ENCODE peak calls at places on chromosome 15, in five cellular contexts. B is iris pigment epithelial cell, Q is Daoy, O is AG10803, V is NCI-H1092. A is an unnamed sample.

GRCh38 chr15:99982662-99983061 is 249.4 kb upstream of the LYSMD4 start:
- DNase-seq in B (no peak), Q (no peak), O (no peak), V (no peak), A (no peak)

GRCh38 chr15:68819451-68820204 is 1.1 kb downstream of the ANP32A start:
- DNase-seq in B (peak; percentile 65), Q (peak; percentile 55), O (peak; percentile 63), V (no peak), A (no peak)

GRCh38 chr15:67240235-67241131 is 14.0 kb downstream of the AAGAB start:
- DNase-seq in B (no peak), Q (peak; percentile 10), O (no peak), V (no peak), A (peak; percentile 53)

GRCh38 chr15:47663106-47663505 is 54.2 kb upstream of the SEMA6D start:
- DNase-seq in B (no peak), Q (no peak), O (no peak), V (no peak), A (no peak)

GRCh38 chr15:72339777-72340177 is 19.8 kb upstream of the CELF6 start:
- DNase-seq in B (peak; percentile 96), Q (peak; percentile 76), O (peak; percentile 97), V (no peak), A (peak; percentile 13)

GRCh38 chr15:84685304-84685703 is 27.3 kb upstream of the NMB start:
- DNase-seq in B (peak; percentile 95), Q (peak; percentile 67), O (peak; percentile 88), V (no peak), A (no peak)

GRCh38 chr15:74857671-74858365 is 14.9 kb upstream of the ULK3 start:
- DNase-seq in B (no peak), Q (no peak), O (no peak), V (no peak), A (no peak)

GRCh38 chr15:77659350-77660321 is 26.9 kb upstream of the LINGO1 start:
- DNase-seq in B (peak; percentile 64), Q (peak; percentile 73), O (peak; percentile 42), V (no peak), A (peak; percentile 30)

GRCh38 chr15:48866141-48866563 is 11.8 kb upstream of the EID1 start:
- DNase-seq in B (peak; percentile 54), Q (peak; percentile 35), O (peak; percentile 60), V (no peak), A (no peak)

GRCh38 chr15:78368671-78369070 is 28.5 kb downstream of the CRABP1 start:
- DNase-seq in B (peak; percentile 10), Q (no peak), O (no peak), V (no peak), A (no peak)

GRCh38 chr15:69987492-69988482 is 109.9 kb downstream of the TLE3 start:
- DNase-seq in B (no peak), Q (peak; percentile 41), O (no peak), V (no peak), A (no peak)

GRCh38 chr15:57218826-57219576 is 157.3 kb upstream of the CGNL1 start:
- DNase-seq in B (peak; percentile 98), Q (peak; percentile 37), O (peak; percentile 98), V (peak; percentile 80), A (peak; percentile 85)

GRCh38 chr15:87154771-87155170 is 1075.1 kb downstream of the AGBL1 start:
- DNase-seq in B (peak; percentile 11), Q (no peak), O (peak; percentile 45), V (no peak), A (no peak)

GRCh38 chr15:86725628-86726027 is 646.0 kb downstream of the AGBL1 start:
- DNase-seq in B (no peak), Q (no peak), O (no peak), V (no peak), A (no peak)

GRCh38 chr15:37893309-37893708 is 41.1 kb upstream of the TMCO5A start:
- DNase-seq in B (no peak), Q (no peak), O (peak; percentile 26), V (no peak), A (no peak)

GRCh38 chr15:63677778-63678177 is 80.6 kb downstream of the FBXL22 start:
- DNase-seq in B (no peak), Q (peak; percentile 2), O (no peak), V (no peak), A (no peak)

GRCh38 chr15:72199721-72200212 is 2.2 kb upstream of the GRAMD2A start:
- DNase-seq in B (peak; percentile 58), Q (peak; percentile 78), O (peak; percentile 72), V (no peak), A (peak; percentile 41)

GRCh38 chr15:34122771-34123183 is 20.9 kb downstream of the PGBD4 start:
- DNase-seq in B (peak; percentile 97), Q (peak; percentile 74), O (peak; percentile 75), V (no peak), A (no peak)

GRCh38 chr15:53193149-53193548 is 403.0 kb upstream of the ONECUT1 start:
- DNase-seq in B (peak; percentile 15), Q (no peak), O (no peak), V (no peak), A (no peak)

GRCh38 chr15:29939404-29939803 is 117.1 kb upstream of the TJP1 start:
- DNase-seq in B (peak; percentile 44), Q (peak; percentile 57), O (peak; percentile 22), V (no peak), A (no peak)

GRCh38 chr15:63405159-63405558 is 23.5 kb upstream of the CA12 start:
- DNase-seq in B (no peak), Q (peak; percentile 21), O (no peak), V (no peak), A (no peak)

GRCh38 chr15:67433495-67434099 is 87.3 kb upstream of the C15orf61 start:
- DNase-seq in B (peak; percentile 60), Q (peak; percentile 45), O (peak; percentile 56), V (no peak), A (no peak)

GRCh38 chr15:34799825-34800168 is 4.4 kb upstream of the ACTC1 start:
- DNase-seq in B (no peak), Q (no peak), O (no peak), V (no peak), A (no peak)

GRCh38 chr15:45871121-45871855 is 236.5 kb downstream of the SQOR start:
- DNase-seq in B (peak; percentile 3), Q (peak; percentile 37), O (peak; percentile 55), V (no peak), A (no peak)

GRCh38 chr15:40128746-40129660 is 20.3 kb upstream of the BMF start:
- DNase-seq in B (no peak), Q (no peak), O (no peak), V (no peak), A (no peak)

GRCh38 chr15:60328852-60329443 is 68.8 kb downstream of the ANXA2 start:
- DNase-seq in B (peak; percentile 44), Q (no peak), O (peak; percentile 41), V (no peak), A (no peak)

GRCh38 chr15:44584162-44584749 is 47.3 kb downstream of the EIF3J start:
- DNase-seq in B (peak; percentile 17), Q (peak; percentile 57), O (peak; percentile 21), V (no peak), A (no peak)

GRCh38 chr15:20348900-20349773 is 192.5 kb downstream of the GOLGA6L6 start:
- DNase-seq in B (no peak), Q (peak; percentile 22), O (no peak), V (no peak), A (no peak)

GRCh38 chr15:94235041-94235440 is 3.7 kb downstream of the MCTP2 start:
- DNase-seq in B (no peak), Q (no peak), O (no peak), V (no peak), A (no peak)

GRCh38 chr15:94306700-94307650 is 75.6 kb downstream of the MCTP2 start:
- DNase-seq in B (peak; percentile 13), Q (peak; percentile 32), O (peak; percentile 65), V (no peak), A (no peak)

A was measured in NCI-H774.